ENCODE peak calls at places on chromosomes 6 and 20, in seven cellular contexts. One of them, this sample, is unnamed.

GRCh38 chr6:48111143-48111506 is at the start of gene PTCHD4:
- DNase-seq in AG20443: peak; percentile 52
- DNase-seq in T-helper 2 cell: no peak
- DNase-seq in NCI-H2227 treated with DMSO at 0.1 percent for 48 hours: no peak
- DNase-seq in occipital lobe: no peak
- DNase-seq in NCI-H1417 treated with DMSO at 0.1 percent for 48 hours: no peak
- DNase-seq in RPMI8226: no peak
- DNase-seq in this sample: peak; percentile 44

GRCh38 chr6:35485402-35485877 is 11.4 kb downstream of the TEAD3 start:
- DNase-seq in NCI-H1417 treated with DMSO at 0.1 percent for 48 hours: no peak
- DNase-seq in occipital lobe: no peak
- DNase-seq in NCI-H2227 treated with DMSO at 0.1 percent for 48 hours: no peak
- DNase-seq in RPMI8226: no peak
- DNase-seq in T-helper 2 cell: no peak
- DNase-seq in AG20443: peak; percentile 75
- DNase-seq in this sample: no peak

GRCh38 chr20:44113642-44113945 is 73.4 kb downstream of the JPH2 start:
- DNase-seq in occipital lobe: no peak
- DNase-seq in NCI-H1417 treated with DMSO at 0.1 percent for 48 hours: peak; percentile 63
- DNase-seq in AG20443: no peak
- DNase-seq in T-helper 2 cell: no peak
- DNase-seq in RPMI8226: no peak
- DNase-seq in NCI-H2227 treated with DMSO at 0.1 percent for 48 hours: peak; percentile 71
- DNase-seq in this sample: no peak

GRCh38 chr20:10673831-10674683 is at the start of gene JAG1:
- DNase-seq in occipital lobe: peak; percentile 84
- DNase-seq in AG20443: peak; percentile 98
- DNase-seq in NCI-H1417 treated with DMSO at 0.1 percent for 48 hours: peak; percentile 83
- DNase-seq in RPMI8226: peak; percentile 96
- DNase-seq in NCI-H2227 treated with DMSO at 0.1 percent for 48 hours: peak; percentile 96
- DNase-seq in T-helper 2 cell: no peak
- DNase-seq in this sample: peak; percentile 97

GRCh38 chr6:93389192-93389591 is 30.2 kb downstream of the EPHA7 start:
- DNase-seq in NCI-H2227 treated with DMSO at 0.1 percent for 48 hours: no peak
- DNase-seq in AG20443: no peak
- DNase-seq in RPMI8226: no peak
- DNase-seq in occipital lobe: no peak
- DNase-seq in T-helper 2 cell: no peak
- DNase-seq in NCI-H1417 treated with DMSO at 0.1 percent for 48 hours: no peak
- DNase-seq in this sample: no peak

GRCh38 chr20:36768768-36769430 is 4.7 kb downstream of the DSN1 start:
- DNase-seq in NCI-H2227 treated with DMSO at 0.1 percent for 48 hours: no peak
- DNase-seq in RPMI8226: no peak
- DNase-seq in T-helper 2 cell: no peak
- DNase-seq in AG20443: peak; percentile 34
- DNase-seq in occipital lobe: no peak
- DNase-seq in NCI-H1417 treated with DMSO at 0.1 percent for 48 hours: no peak
- DNase-seq in this sample: no peak

GRCh38 chr6:30893001-30893591 is 8.8 kb downstream of the DDR1 start:
- DNase-seq in NCI-H2227 treated with DMSO at 0.1 percent for 48 hours: no peak
- DNase-seq in T-helper 2 cell: no peak
- DNase-seq in AG20443: no peak
- DNase-seq in occipital lobe: no peak
- DNase-seq in NCI-H1417 treated with DMSO at 0.1 percent for 48 hours: no peak
- DNase-seq in RPMI8226: no peak
- DNase-seq in this sample: no peak

GRCh38 chr6:147578883-147579282 is 70.4 kb downstream of the SAMD5 start:
- DNase-seq in AG20443: no peak
- DNase-seq in RPMI8226: no peak
- DNase-seq in T-helper 2 cell: no peak
- DNase-seq in NCI-H1417 treated with DMSO at 0.1 percent for 48 hours: no peak
- DNase-seq in NCI-H2227 treated with DMSO at 0.1 percent for 48 hours: no peak
- DNase-seq in occipital lobe: no peak
- DNase-seq in this sample: no peak

GRCh38 chr6:101806241-101806640 is 412.7 kb downstream of the GRIK2 start:
- DNase-seq in NCI-H1417 treated with DMSO at 0.1 percent for 48 hours: no peak
- DNase-seq in T-helper 2 cell: no peak
- DNase-seq in occipital lobe: no peak
- DNase-seq in NCI-H2227 treated with DMSO at 0.1 percent for 48 hours: no peak
- DNase-seq in AG20443: peak; percentile 25
- DNase-seq in RPMI8226: no peak
- DNase-seq in this sample: no peak

GRCh38 chr6:107618672-107619071 is 128.8 kb downstream of the SOBP start:
- DNase-seq in AG20443: no peak
- DNase-seq in RPMI8226: no peak
- DNase-seq in NCI-H2227 treated with DMSO at 0.1 percent for 48 hours: no peak
- DNase-seq in T-helper 2 cell: no peak
- DNase-seq in occipital lobe: no peak
- DNase-seq in NCI-H1417 treated with DMSO at 0.1 percent for 48 hours: no peak
- DNase-seq in this sample: no peak